ENCODE peak calls at places on chromosomes 16 and 17, in nine cellular contexts. W is AG10803; O is GM10248; N is cardiac muscle cell; S is T follicular helper cell; J is activated naive CD8-positive, alpha-beta T cell treated with anti-CD3 and anti-CD28 coated beads, Interleukin-2, amount 50 U/mL, for 24 hours; X is DMS153; F is DMS 273 treated with DMSO at 0.1 percent for 48 hours; Y is NCI-H69. V is an unnamed sample.

GRCh38 chr17:68391561-68392268 is 65.6 kb downstream of the WIPI1 start:
- DNase-seq in W (peak), O (no peak), N (no peak), S (no peak), J (no peak), X (no peak), F (no peak), Y (no peak), V (no peak)

GRCh38 chr17:17028059-17028877 is 14.0 kb upstream of the MPRIP start:
- DNase-seq in W (peak), O (no peak), N (no peak), S (no peak), J (no peak), X (no peak), F (peak), Y (peak), V (no peak)

GRCh38 chr16:16857012-16857411 is 478.1 kb downstream of the NPIPA7 start:
- DNase-seq in W (no peak), O (no peak), N (no peak), S (no peak), J (no peak), X (no peak), F (no peak), Y (no peak), V (no peak)

GRCh38 chr16:24409045-24409444 is 130.3 kb upstream of the RBBP6 start:
- DNase-seq in W (no peak), O (peak), N (peak), S (no peak), J (no peak), X (no peak), F (no peak), Y (peak), V (no peak)

GRCh38 chr17:3835410-3836229 is 10.4 kb downstream of the NCBP3 start:
- DNase-seq in W (peak), O (no peak), N (no peak), S (no peak), J (no peak), X (no peak), F (no peak), Y (no peak), V (no peak)

GRCh38 chr16:75908718-75909117 is 182.4 kb upstream of the CPHXL start:
- DNase-seq in W (no peak), O (no peak), N (no peak), S (no peak), J (no peak), X (no peak), F (peak), Y (no peak), V (no peak)

GRCh38 chr17:77504652-77505459 is 364.1 kb downstream of the SEC14L1 start:
- DNase-seq in W (no peak), O (no peak), N (no peak), S (no peak), J (no peak), X (no peak), F (no peak), Y (no peak), V (no peak)

GRCh38 chr17:81960130-81960958 is 643 bp downstream of the NOTUM start:
- DNase-seq in W (no peak), O (no peak), N (no peak), S (no peak), J (no peak), X (no peak), F (no peak), Y (peak), V (no peak)

GRCh38 chr16:84749815-84750214 is 50.0 kb downstream of the USP10 start:
- DNase-seq in W (no peak), O (no peak), N (no peak), S (no peak), J (no peak), X (no peak), F (no peak), Y (no peak), V (no peak)

GRCh38 chr17:35243459-35244204 is 760 bp downstream of the SLFN5 start:
- DNase-seq in W (peak), O (peak), N (peak), S (peak), J (peak), X (peak), F (no peak), Y (peak), V (no peak)

GRCh38 chr16:18809165-18809564 is 7.8 kb upstream of the ARL6IP1 start:
- DNase-seq in W (no peak), O (no peak), N (no peak), S (no peak), J (no peak), X (no peak), F (no peak), Y (no peak), V (no peak)

GRCh38 chr17:74780443-74781238 is 4.5 kb upstream of the NAT9 start:
- DNase-seq in W (no peak), O (no peak), N (no peak), S (no peak), J (peak), X (no peak), F (peak), Y (no peak), V (no peak)

GRCh38 chr17:77375917-77376651 is 235.3 kb downstream of the SEC14L1 start:
- DNase-seq in W (peak), O (no peak), N (peak), S (peak), J (peak), X (no peak), F (peak), Y (peak), V (no peak)

GRCh38 chr17:68318103-68318991 is 27.1 kb downstream of the ARSG start:
- DNase-seq in W (peak), O (no peak), N (no peak), S (no peak), J (no peak), X (peak), F (no peak), Y (peak), V (no peak)

GRCh38 chr16:50310308-50311133 is 44.2 kb downstream of the ADCY7 start:
- DNase-seq in W (no peak), O (no peak), N (no peak), S (no peak), J (no peak), X (no peak), F (no peak), Y (no peak), V (no peak)

GRCh38 chr17:50149425-50150353 is 788 bp downstream of the PPP1R9B start:
- DNase-seq in W (peak), O (no peak), N (peak), S (peak), J (peak), X (peak), F (no peak), Y (peak), V (no peak)

GRCh38 chr17:78785011-78785662 is 3.1 kb upstream of the CYTH1 start:
- DNase-seq in W (no peak), O (no peak), N (no peak), S (no peak), J (no peak), X (no peak), F (no peak), Y (no peak), V (no peak)

GRCh38 chr16:79845734-79846135 is 245.2 kb upstream of the MAF start:
- DNase-seq in W (no peak), O (no peak), N (no peak), S (no peak), J (no peak), X (no peak), F (no peak), Y (no peak), V (no peak)

GRCh38 chr17:63446981-63447687 is 1.0 kb upstream of the CYB561 start:
- DNase-seq in W (no peak), O (no peak), N (no peak), S (peak), J (peak), X (peak), F (no peak), Y (peak), V (peak)

GRCh38 chr17:2931426-2931825 is 132.0 kb downstream of the OR1D5 start:
- DNase-seq in W (no peak), O (no peak), N (no peak), S (no peak), J (no peak), X (no peak), F (no peak), Y (peak), V (no peak)

GRCh38 chr17:75758131-75758905 is 6.7 kb downstream of the GALK1 start:
- DNase-seq in W (no peak), O (no peak), N (no peak), S (no peak), J (no peak), X (no peak), F (no peak), Y (no peak), V (no peak)

GRCh38 chr16:11681526-11681925 is 13.3 kb downstream of the SNN start:
- DNase-seq in W (no peak), O (no peak), N (no peak), S (no peak), J (no peak), X (no peak), F (no peak), Y (no peak), V (no peak)

GRCh38 chr17:71085238-71086033 is 916.1 kb downstream of the KCNJ2 start:
- DNase-seq in W (peak), O (no peak), N (peak), S (no peak), J (no peak), X (peak), F (peak), Y (peak), V (no peak)

GRCh38 chr16:3646348-3646920 is 8.1 kb upstream of the DNASE1 start:
- DNase-seq in W (no peak), O (peak), N (no peak), S (no peak), J (no peak), X (peak), F (no peak), Y (peak), V (no peak)

GRCh38 chr16:10386517-10387377 is 886 bp downstream of the ATF7IP2 start:
- DNase-seq in W (no peak), O (no peak), N (no peak), S (no peak), J (no peak), X (no peak), F (no peak), Y (no peak), V (no peak)

GRCh38 chr16:26645629-26646028 is 421.1 kb upstream of the C16orf82 start:
- DNase-seq in W (no peak), O (no peak), N (peak), S (no peak), J (peak), X (no peak), F (no peak), Y (peak), V (no peak)

GRCh38 chr17:81518785-81519283 is 6.2 kb upstream of the ACTG1 start:
- DNase-seq in W (no peak), O (peak), N (peak), S (no peak), J (no peak), X (no peak), F (no peak), Y (peak), V (no peak)

GRCh38 chr16:14202697-14203096 is 131.6 kb downstream of the MRTFB start:
- DNase-seq in W (no peak), O (no peak), N (no peak), S (no peak), J (no peak), X (peak), F (no peak), Y (peak), V (peak)

GRCh38 chr16:9955677-9956076 is 226.6 kb downstream of the GRIN2A start:
- DNase-seq in W (no peak), O (no peak), N (no peak), S (no peak), J (no peak), X (peak), F (no peak), Y (no peak), V (no peak)

GRCh38 chr17:49013311-49014205 is 16.4 kb downstream of the IGF2BP1 start:
- DNase-seq in W (peak), O (no peak), N (peak), S (no peak), J (no peak), X (no peak), F (no peak), Y (peak), V (no peak)

GRCh38 chr16:87877942-87878507 is 8.7 kb upstream of the SLC7A5 start:
- DNase-seq in W (no peak), O (no peak), N (no peak), S (no peak), J (peak), X (no peak), F (no peak), Y (peak), V (no peak)

GRCh38 chr17:4487820-4488716 is 10.6 kb upstream of the SPNS2 start:
- DNase-seq in W (no peak), O (no peak), N (peak), S (no peak), J (no peak), X (no peak), F (no peak), Y (no peak), V (no peak)

GRCh38 chr17:42288078-42288984 is at the start of gene STAT5A:
- DNase-seq in W (peak), O (peak), N (peak), S (peak), J (peak), X (peak), F (no peak), Y (peak), V (peak)

GRCh38 chr16:14278749-14279148 is 207.6 kb downstream of the MRTFB start:
- DNase-seq in W (no peak), O (no peak), N (no peak), S (no peak), J (no peak), X (no peak), F (no peak), Y (no peak), V (no peak)

GRCh38 chr17:66829386-66829864 is 5.5 kb upstream of the CACNG5 start:
- DNase-seq in W (peak), O (peak), N (peak), S (no peak), J (peak), X (no peak), F (no peak), Y (peak), V (no peak)

GRCh38 chr16:85460983-85461813 is 151.9 kb upstream of the GSE1 start:
- DNase-seq in W (peak), O (no peak), N (no peak), S (no peak), J (peak), X (peak), F (no peak), Y (peak), V (peak)

GRCh38 chr17:82380860-82381702 is 9.5 kb downstream of the UTS2R start:
- DNase-seq in W (peak), O (no peak), N (no peak), S (no peak), J (no peak), X (no peak), F (no peak), Y (no peak), V (no peak)

GRCh38 chr17:8960325-8961144 is 5.0 kb downstream of the PIK3R5 start:
- DNase-seq in W (no peak), O (peak), N (no peak), S (no peak), J (no peak), X (no peak), F (no peak), Y (no peak), V (no peak)

V was measured in NCI-H2081 treated with DMSO at 0.1 percent for 48 hours.